ENCODE peak calls at places on chromosomes 2 and 18, in five cellular contexts. One of them, this sample, is unnamed.

GRCh38 chr2:219851801-219852481 is 224.5 kb downstream of the SLC4A3 start:
- DNase-seq in IMR-90: peak; percentile 23
- DNase-seq in K562: no peak
- DNase-seq in psoas muscle: no peak
- DNase-seq in esophagus squamous epithelium: no peak
- DNase-seq in this sample: no peak

GRCh38 chr2:179107737-179108136 is 57.8 kb upstream of the CCDC141 start:
- DNase-seq in IMR-90: peak; percentile 46
- DNase-seq in K562: no peak
- DNase-seq in psoas muscle: no peak
- DNase-seq in esophagus squamous epithelium: no peak
- DNase-seq in this sample: no peak

GRCh38 chr18:78632111-78632541 is 347.5 kb upstream of the SALL3 start:
- DNase-seq in IMR-90: peak; percentile 0
- DNase-seq in K562: no peak
- DNase-seq in psoas muscle: no peak
- DNase-seq in esophagus squamous epithelium: no peak
- DNase-seq in this sample: no peak

GRCh38 chr2:66428986-66429612 is 5.8 kb upstream of the MEIS1 start:
- DNase-seq in IMR-90: peak; percentile 79
- DNase-seq in K562: peak; percentile 36
- DNase-seq in psoas muscle: no peak
- DNase-seq in esophagus squamous epithelium: no peak
- DNase-seq in this sample: no peak

GRCh38 chr18:76991021-76991688 is 141.4 kb downstream of the MBP start:
- DNase-seq in IMR-90: no peak
- DNase-seq in K562: no peak
- DNase-seq in psoas muscle: no peak
- DNase-seq in esophagus squamous epithelium: no peak
- DNase-seq in this sample: no peak

GRCh38 chr2:73851274-73851673 is 22.5 kb downstream of the STAMBP start:
- DNase-seq in IMR-90: no peak
- DNase-seq in K562: no peak
- DNase-seq in psoas muscle: no peak
- DNase-seq in esophagus squamous epithelium: no peak
- DNase-seq in this sample: no peak

GRCh38 chr2:24620936-24621335 is 129.9 kb downstream of the NCOA1 start:
- DNase-seq in IMR-90: no peak
- DNase-seq in K562: no peak
- DNase-seq in psoas muscle: no peak
- DNase-seq in esophagus squamous epithelium: no peak
- DNase-seq in this sample: no peak

GRCh38 chr2:24466871-24467870 is 23.9 kb upstream of the NCOA1 start:
- DNase-seq in IMR-90: no peak
- DNase-seq in K562: no peak
- DNase-seq in psoas muscle: no peak
- DNase-seq in esophagus squamous epithelium: no peak
- DNase-seq in this sample: no peak

GRCh38 chr18:38421016-38421415 is 855.4 kb upstream of the CELF4 start:
- DNase-seq in IMR-90: no peak
- DNase-seq in K562: no peak
- DNase-seq in psoas muscle: no peak
- DNase-seq in esophagus squamous epithelium: no peak
- DNase-seq in this sample: no peak

GRCh38 chr2:5360081-5360480 is 332.1 kb upstream of the SOX11 start:
- DNase-seq in IMR-90: no peak
- DNase-seq in K562: no peak
- DNase-seq in psoas muscle: no peak
- DNase-seq in esophagus squamous epithelium: no peak
- DNase-seq in this sample: no peak

GRCh38 chr2:105274046-105274445 is 32.5 kb downstream of the GPR45 start:
- DNase-seq in IMR-90: no peak
- DNase-seq in K562: no peak
- DNase-seq in psoas muscle: no peak
- DNase-seq in esophagus squamous epithelium: no peak
- DNase-seq in this sample: no peak

GRCh38 chr2:109507217-109507616 is 106.5 kb downstream of the SEPTIN10 start:
- DNase-seq in IMR-90: no peak
- DNase-seq in K562: no peak
- DNase-seq in psoas muscle: no peak
- DNase-seq in esophagus squamous epithelium: no peak
- DNase-seq in this sample: no peak

GRCh38 chr2:85662899-85663683 is 4.9 kb downstream of the SFTPB start:
- DNase-seq in IMR-90: peak; percentile 95
- DNase-seq in K562: peak; percentile 71
- DNase-seq in psoas muscle: peak; percentile 50
- DNase-seq in esophagus squamous epithelium: no peak
- DNase-seq in this sample: no peak

GRCh38 chr2:136305517-136306192 is 187.7 kb upstream of the CXCR4 start:
- DNase-seq in IMR-90: no peak
- DNase-seq in K562: no peak
- DNase-seq in psoas muscle: no peak
- DNase-seq in esophagus squamous epithelium: no peak
- DNase-seq in this sample: no peak

GRCh38 chr2:48510329-48510728 is 19.6 kb upstream of the STON1 start:
- DNase-seq in IMR-90: peak; percentile 48
- DNase-seq in K562: no peak
- DNase-seq in psoas muscle: no peak
- DNase-seq in esophagus squamous epithelium: no peak
- DNase-seq in this sample: no peak

GRCh38 chr2:148927010-148927409 is 52.0 kb downstream of the KIF5C start:
- DNase-seq in IMR-90: no peak
- DNase-seq in K562: peak; percentile 57
- DNase-seq in psoas muscle: no peak
- DNase-seq in esophagus squamous epithelium: peak; percentile 4
- DNase-seq in this sample: peak; percentile 34

GRCh38 chr2:28028025-28028424 is 137.5 kb downstream of the BABAM2 start:
- DNase-seq in IMR-90: no peak
- DNase-seq in K562: no peak
- DNase-seq in psoas muscle: no peak
- DNase-seq in esophagus squamous epithelium: no peak
- DNase-seq in this sample: no peak

GRCh38 chr2:45191096-45191863 is 182.0 kb upstream of the SIX2 start:
- DNase-seq in IMR-90: peak; percentile 68
- DNase-seq in K562: no peak
- DNase-seq in psoas muscle: no peak
- DNase-seq in esophagus squamous epithelium: no peak
- DNase-seq in this sample: no peak

GRCh38 chr2:167817908-167818307 is 429.5 kb downstream of the STK39 start:
- DNase-seq in IMR-90: no peak
- DNase-seq in K562: no peak
- DNase-seq in psoas muscle: no peak
- DNase-seq in esophagus squamous epithelium: no peak
- DNase-seq in this sample: no peak

GRCh38 chr2:95270541-95271081 is 3.6 kb upstream of the PROM2 start:
- DNase-seq in IMR-90: no peak
- DNase-seq in K562: no peak
- DNase-seq in psoas muscle: no peak
- DNase-seq in esophagus squamous epithelium: no peak
- DNase-seq in this sample: peak; percentile 37

GRCh38 chr2:165435611-165436010 is 33.9 kb upstream of the CSRNP3 start:
- DNase-seq in IMR-90: no peak
- DNase-seq in K562: no peak
- DNase-seq in psoas muscle: no peak
- DNase-seq in esophagus squamous epithelium: no peak
- DNase-seq in this sample: no peak

GRCh38 chr18:43846302-43846701 is 569.0 kb upstream of the SYT4 start:
- DNase-seq in IMR-90: no peak
- DNase-seq in K562: no peak
- DNase-seq in psoas muscle: no peak
- DNase-seq in esophagus squamous epithelium: no peak
- DNase-seq in this sample: no peak

GRCh38 chr2:190407246-190407661 is 901 bp upstream of the MFSD6 start:
- DNase-seq in IMR-90: no peak
- DNase-seq in K562: no peak
- DNase-seq in psoas muscle: no peak
- DNase-seq in esophagus squamous epithelium: no peak
- DNase-seq in this sample: no peak

GRCh38 chr2:170155723-170156253 is 22.2 kb upstream of the MYO3B start:
- DNase-seq in IMR-90: no peak
- DNase-seq in K562: no peak
- DNase-seq in psoas muscle: no peak
- DNase-seq in esophagus squamous epithelium: no peak
- DNase-seq in this sample: no peak

GRCh38 chr2:112646102-112646719 is 472 bp downstream of the SLC20A1 start:
- DNase-seq in IMR-90: no peak
- DNase-seq in K562: peak; percentile 45
- DNase-seq in psoas muscle: peak; percentile 66
- DNase-seq in esophagus squamous epithelium: no peak
- DNase-seq in this sample: peak; percentile 61

GRCh38 chr2:15811367-15811766 is 129.0 kb upstream of the MYCN start:
- DNase-seq in IMR-90: no peak
- DNase-seq in K562: no peak
- DNase-seq in psoas muscle: no peak
- DNase-seq in esophagus squamous epithelium: no peak
- DNase-seq in this sample: no peak

GRCh38 chr2:121608367-121608766 is 40.9 kb downstream of the CLASP1 start:
- DNase-seq in IMR-90: peak; percentile 11
- DNase-seq in K562: no peak
- DNase-seq in psoas muscle: no peak
- DNase-seq in esophagus squamous epithelium: no peak
- DNase-seq in this sample: no peak

GRCh38 chr2:3465328-3465727 is 54.0 kb downstream of the ADI1 start:
- DNase-seq in IMR-90: no peak
- DNase-seq in K562: no peak
- DNase-seq in psoas muscle: no peak
- DNase-seq in esophagus squamous epithelium: no peak
- DNase-seq in this sample: no peak

GRCh38 chr2:162677476-162677875 is 161.1 kb downstream of the KCNH7 start:
- DNase-seq in IMR-90: no peak
- DNase-seq in K562: no peak
- DNase-seq in psoas muscle: no peak
- DNase-seq in esophagus squamous epithelium: no peak
- DNase-seq in this sample: no peak

GRCh38 chr2:190718652-190719526 is 70.0 kb downstream of the NAB1 start:
- DNase-seq in IMR-90: peak; percentile 81
- DNase-seq in K562: no peak
- DNase-seq in psoas muscle: peak; percentile 32
- DNase-seq in esophagus squamous epithelium: no peak
- DNase-seq in this sample: no peak

GRCh38 chr2:218282173-218282991 is 9.9 kb downstream of the TMBIM1 start:
- DNase-seq in IMR-90: peak; percentile 61
- DNase-seq in K562: no peak
- DNase-seq in psoas muscle: peak; percentile 40
- DNase-seq in esophagus squamous epithelium: no peak
- DNase-seq in this sample: no peak

GRCh38 chr2:74843371-74844298 is 9.7 kb downstream of the HK2 start:
- DNase-seq in IMR-90: peak; percentile 92
- DNase-seq in K562: no peak
- DNase-seq in psoas muscle: no peak
- DNase-seq in esophagus squamous epithelium: no peak
- DNase-seq in this sample: peak; percentile 60

GRCh38 chr18:35619468-35619867 is 37.9 kb downstream of the GALNT1 start:
- DNase-seq in IMR-90: no peak
- DNase-seq in K562: no peak
- DNase-seq in psoas muscle: no peak
- DNase-seq in esophagus squamous epithelium: no peak
- DNase-seq in this sample: no peak

GRCh38 chr18:35618289-35618688 is 36.7 kb downstream of the GALNT1 start:
- DNase-seq in IMR-90: no peak
- DNase-seq in K562: no peak
- DNase-seq in psoas muscle: no peak
- DNase-seq in esophagus squamous epithelium: no peak
- DNase-seq in this sample: no peak

GRCh38 chr18:35618703-35619102 is 37.2 kb downstream of the GALNT1 start:
- DNase-seq in IMR-90: peak; percentile 46
- DNase-seq in K562: no peak
- DNase-seq in psoas muscle: no peak
- DNase-seq in esophagus squamous epithelium: no peak
- DNase-seq in this sample: no peak

GRCh38 chr18:35619941-35620340 is 38.4 kb downstream of the GALNT1 start:
- DNase-seq in IMR-90: no peak
- DNase-seq in K562: peak; percentile 21
- DNase-seq in psoas muscle: no peak
- DNase-seq in esophagus squamous epithelium: no peak
- DNase-seq in this sample: no peak

GRCh38 chr18:35620765-35621164 is 39.2 kb downstream of the GALNT1 start:
- DNase-seq in IMR-90: no peak
- DNase-seq in K562: no peak
- DNase-seq in psoas muscle: no peak
- DNase-seq in esophagus squamous epithelium: no peak
- DNase-seq in this sample: no peak
- H3K27me3 ChIP-seq in IMR-90: no peaks in the 10 kb centered on the region
- H3K27me3 ChIP-seq in K562: no peaks in the 10 kb centered on the region
- H3K27me3 ChIP-seq in psoas muscle: no peaks in the 10 kb centered on the region
- H3K27me3 ChIP-seq in esophagus squamous epithelium: no peaks in the 10 kb centered on the region
- H3K27me3 ChIP-seq in this sample: no peaks in the 10 kb centered on the region

GRCh38 chr2:96526101-96526591 is 10.4 kb upstream of the ARID5A start:
- DNase-seq in IMR-90: no peak
- DNase-seq in K562: no peak
- DNase-seq in psoas muscle: no peak
- DNase-seq in esophagus squamous epithelium: no peak
- DNase-seq in this sample: no peak
- H3K27me3 ChIP-seq in IMR-90: peaks cover 30% of the 10 kb centered on the region
- H3K27me3 ChIP-seq in K562: peaks cover 49% of the 10 kb centered on the region
- H3K27me3 ChIP-seq in psoas muscle: no peaks in the 10 kb centered on the region
- H3K27me3 ChIP-seq in esophagus squamous epithelium: no peaks in the 10 kb centered on the region
- H3K27me3 ChIP-seq in this sample: no peaks in the 10 kb centered on the region

GRCh38 chr2:238235331-238235732 is 4.5 kb downstream of the HES6 start:
- DNase-seq in IMR-90: peak; percentile 35
- DNase-seq in K562: no peak
- DNase-seq in psoas muscle: no peak
- DNase-seq in esophagus squamous epithelium: no peak
- DNase-seq in this sample: no peak
- H3K27me3 ChIP-seq in IMR-90: peaks cover 22% of the 10 kb centered on the region
- H3K27me3 ChIP-seq in K562: no peaks in the 10 kb centered on the region
- H3K27me3 ChIP-seq in psoas muscle: no peaks in the 10 kb centered on the region
- H3K27me3 ChIP-seq in esophagus squamous epithelium: no peaks in the 10 kb centered on the region
- H3K27me3 ChIP-seq in this sample: no peaks in the 10 kb centered on the region

DNA sequence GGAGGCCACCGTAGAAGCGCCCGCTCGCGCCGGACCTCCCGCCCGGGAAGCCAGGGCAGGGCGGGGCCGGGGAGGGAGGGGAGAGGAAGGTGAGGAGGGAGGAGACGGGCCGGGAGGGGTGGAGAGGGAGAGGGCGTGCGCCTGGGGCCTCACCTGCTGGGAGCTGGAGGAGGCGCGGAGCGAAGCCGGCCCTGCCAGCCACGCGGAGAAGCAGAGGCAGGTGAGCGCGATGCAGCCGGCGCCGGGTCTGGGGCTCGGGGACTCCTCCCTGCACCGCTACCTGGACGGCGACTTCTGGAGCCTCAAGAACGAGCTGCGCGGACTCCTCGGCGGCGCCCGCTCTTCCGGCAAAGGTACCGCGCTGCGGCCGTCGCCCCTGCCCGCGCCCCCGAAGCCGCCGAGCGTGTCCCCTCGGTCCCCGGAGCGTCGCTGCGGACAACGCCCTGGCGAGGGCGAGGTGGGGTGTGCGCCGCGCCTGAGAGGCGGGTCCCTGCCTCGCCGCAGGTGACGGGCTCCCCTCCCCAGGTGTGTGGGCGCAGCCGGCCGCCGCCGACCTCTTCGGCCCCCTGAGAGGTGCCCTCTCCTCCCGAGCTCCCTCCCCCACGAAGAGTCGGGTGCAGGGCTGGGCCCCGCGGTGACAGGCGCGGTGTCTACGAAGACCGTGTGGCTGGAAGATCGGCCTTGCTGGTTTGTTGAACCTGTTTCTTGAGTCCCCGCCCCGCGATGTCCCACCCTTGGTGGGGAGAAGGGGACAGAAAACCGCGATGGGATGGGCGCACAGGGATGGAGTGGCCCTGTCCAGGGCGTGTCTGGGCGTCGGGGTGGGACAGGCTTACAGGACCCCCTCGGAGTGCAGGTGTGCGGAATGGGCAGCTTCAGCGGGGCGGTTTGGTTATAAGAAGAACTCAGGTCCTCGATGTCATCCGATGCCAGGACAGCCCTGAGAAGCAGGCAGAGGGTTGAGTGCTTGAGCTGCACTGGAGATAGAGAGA is at the start of gene ACOXL:
- DNase-seq in IMR-90: no peak
- DNase-seq in K562: peak; percentile 30
- DNase-seq in psoas muscle: no peak
- DNase-seq in esophagus squamous epithelium: no peak
- DNase-seq in this sample: peak; percentile 64
- H3K27me3 ChIP-seq in IMR-90: peaks cover 63% of the 10 kb centered on the region
- H3K27me3 ChIP-seq in K562: peaks cover 44% of the 10 kb centered on the region
- H3K27me3 ChIP-seq in psoas muscle: peaks cover 17% of the 10 kb centered on the region
- H3K27me3 ChIP-seq in esophagus squamous epithelium: peaks cover 10% of the 10 kb centered on the region
- H3K27me3 ChIP-seq in this sample: peaks cover 23% of the 10 kb centered on the region

This sample was measured in Peyer's patch.